ENCODE peak calls at places on chromosomes 1 and 21, in five cellular contexts. Q, G, R, C and P are unnamed samples.
A peak's percentile ranks its signal among the peaks of the same experiment; 100 is the strongest.

GRCh38 chr1:9537863-9538668 is 1.2 kb upstream of the SLC25A33 start:
- DNase-seq in Q (no peak), G (no peak), R (no peak), C (no peak), P (no peak)

GRCh38 chr1:60575326-60575874 is 501.8 kb upstream of the C1orf87 start:
- DNase-seq in Q (no peak), G (no peak), R (no peak), C (no peak), P (no peak)

GRCh38 chr1:101120868-101121267 is 95.3 kb upstream of the DPH5 start:
- DNase-seq in Q (no peak), G (no peak), R (no peak), C (no peak), P (no peak)

GRCh38 chr21:29430581-29430980 is 131.9 kb downstream of the BACH1 start:
- DNase-seq in Q (no peak), G (no peak), R (no peak), C (no peak), P (no peak)

GRCh38 chr1:9234223-9235122 is at the start of gene H6PD:
- DNase-seq in Q (peak; percentile 79), G (peak; percentile 93), R (peak; percentile 89), C (peak; percentile 78), P (peak; percentile 89)

GRCh38 chr1:18157968-18158367 is 50.4 kb downstream of the IGSF21 start:
- DNase-seq in Q (no peak), G (no peak), R (no peak), C (no peak), P (no peak)

GRCh38 chr1:101410048-101410878 is 173.4 kb downstream of the S1PR1 start:
- DNase-seq in Q (peak; percentile 33), G (no peak), R (no peak), C (peak; percentile 32), P (no peak)

GRCh38 chr1:25747046-25747705 is 52.8 kb upstream of the SELENON start:
- DNase-seq in Q (no peak), G (peak; percentile 35), R (no peak), C (no peak), P (no peak)

GRCh38 chr1:232432313-232432712 is 197.6 kb downstream of the SIPA1L2 start:
- DNase-seq in Q (no peak), G (peak; percentile 59), R (no peak), C (peak; percentile 76), P (no peak)

GRCh38 chr1:156842618-156843300 is 16.2 kb downstream of the INSRR start:
- DNase-seq in Q (no peak), G (no peak), R (no peak), C (no peak), P (no peak)

GRCh38 chr1:224116131-224116530 is 2.2 kb downstream of the FBXO28 start:
- DNase-seq in Q (no peak), G (no peak), R (no peak), C (no peak), P (no peak)

GRCh38 chr1:55141295-55141893 is 73.8 kb downstream of the USP24 start:
- DNase-seq in Q (no peak), G (no peak), R (no peak), C (no peak), P (no peak)

GRCh38 chr1:241250465-241250864 is 106.5 kb downstream of the RGS7 start:
- DNase-seq in Q (no peak), G (no peak), R (no peak), C (no peak), P (no peak)

GRCh38 chr1:116997011-116997410 is 4.5 kb upstream of the CD101 start:
- DNase-seq in Q (no peak), G (no peak), R (no peak), C (no peak), P (no peak)

GRCh38 chr1:183780159-183780558 is 24.8 kb upstream of the RGL1 start:
- DNase-seq in Q (no peak), G (no peak), R (no peak), C (no peak), P (no peak)

GRCh38 chr1:19372602-19373001 is 60.5 kb downstream of the SLC66A1 start:
- DNase-seq in Q (no peak), G (no peak), R (no peak), C (no peak), P (no peak)

GRCh38 chr1:243408479-243408878 is 152.6 kb downstream of the SDCCAG8 start:
- DNase-seq in Q (no peak), G (no peak), R (no peak), C (no peak), P (no peak)

GRCh38 chr21:45763074-45763473 is 119.5 kb downstream of the PCBP3 start:
- DNase-seq in Q (no peak), G (no peak), R (no peak), C (no peak), P (no peak)

GRCh38 chr1:54884135-54884586 is 2.8 kb downstream of the DHCR24 start:
- DNase-seq in Q (no peak), G (no peak), R (no peak), C (no peak), P (no peak)

GRCh38 chr1:15510611-15511405 is 13.2 kb downstream of the CASP9 start:
- DNase-seq in Q (no peak), G (no peak), R (no peak), C (no peak), P (no peak)

GRCh38 chr21:25942145-25942544 is 207.4 kb downstream of the GABPA start:
- DNase-seq in Q (no peak), G (no peak), R (no peak), C (no peak), P (no peak)

GRCh38 chr1:109493227-109493626 is 667 bp upstream of the CYB561D1 start:
- DNase-seq in Q (no peak), G (no peak), R (no peak), C (no peak), P (peak; percentile 52)

GRCh38 chr21:28257276-28257675 is 735.4 kb downstream of the LTN1 start:
- DNase-seq in Q (no peak), G (no peak), R (no peak), C (peak; percentile 14), P (no peak)

GRCh38 chr1:170593173-170593572 is 61.2 kb downstream of the GORAB start:
- DNase-seq in Q (no peak), G (no peak), R (no peak), C (no peak), P (no peak)

GRCh38 chr21:42219606-42220137 is 732 bp downstream of the ABCG1 start:
- DNase-seq in Q (peak; percentile 54), G (no peak), R (no peak), C (peak; percentile 49), P (no peak)

GRCh38 chr21:32285476-32285875 is 6.6 kb upstream of the MIS18A start:
- DNase-seq in Q (no peak), G (no peak), R (no peak), C (no peak), P (no peak)

GRCh38 chr1:229643996-229644748 is 18.1 kb downstream of the URB2 start:
- DNase-seq in Q (no peak), G (no peak), R (no peak), C (no peak), P (no peak)

GRCh38 chr1:206856674-206857464 is 8.6 kb upstream of the IL20 start:
- DNase-seq in Q (no peak), G (no peak), R (no peak), C (no peak), P (no peak)

GRCh38 chr1:42937836-42938595 is 20.7 kb downstream of the SLC2A1 start:
- DNase-seq in Q (no peak), G (no peak), R (peak; percentile 24), C (no peak), P (no peak)

GRCh38 chr1:226827968-226828513 is 42.4 kb upstream of the PSEN2 start:
- DNase-seq in Q (peak; percentile 98), G (peak; percentile 96), R (peak; percentile 96), C (peak; percentile 94), P (peak; percentile 96)

GRCh38 chr1:30373471-30374399 is 349.6 kb downstream of the MATN1 start:
- DNase-seq in Q (no peak), G (no peak), R (no peak), C (no peak), P (peak; percentile 65)

GRCh38 chr1:14996133-14997050 is 157.2 kb upstream of the TMEM51 start:
- DNase-seq in Q (no peak), G (no peak), R (no peak), C (no peak), P (no peak)

GRCh38 chr21:37878946-37879660 is 37.2 kb downstream of the KCNJ6 start:
- DNase-seq in Q (no peak), G (no peak), R (no peak), C (no peak), P (no peak)

GRCh38 chr1:188986751-188987417 is 1490.8 kb downstream of the BRINP3 start:
- DNase-seq in Q (no peak), G (no peak), R (no peak), C (peak; percentile 84), P (no peak)

GRCh38 chr21:27759091-27759659 is 792.3 kb upstream of the ADAMTS5 start:
- DNase-seq in Q (no peak), G (peak; percentile 57), R (no peak), C (peak; percentile 53), P (no peak)

GRCh38 chr1:246875041-246876026 is 56.4 kb downstream of the AHCTF1 start:
- DNase-seq in Q (no peak), G (no peak), R (no peak), C (no peak), P (no peak)